ENCODE peak calls at places on chromosome 14, in ten cellular contexts. One of them, this sample, is unnamed.

GRCh38 chr14:61132336-61132735 is 148.8 kb downstream of the TMEM30B start:
- DNase-seq in transverse colon: no peak
- DNase-seq in HepG2: no peak
- DNase-seq in GM23338: no peak
- DNase-seq in suprapubic skin: no peak
- DNase-seq in HCT116: no peak
- DNase-seq in sigmoid colon: no peak
- DNase-seq in H1: no peak
- DNase-seq in Panc1: no peak
- DNase-seq in stomach: no peak
- DNase-seq in this sample: no peak

GRCh38 chr14:60789656-60790055 is 55.1 kb downstream of the MNAT1 start:
- DNase-seq in transverse colon: no peak
- DNase-seq in HepG2: no peak
- DNase-seq in GM23338: no peak
- DNase-seq in suprapubic skin: no peak
- DNase-seq in HCT116: no peak
- DNase-seq in sigmoid colon: no peak
- DNase-seq in H1: no peak
- DNase-seq in Panc1: no peak
- DNase-seq in stomach: no peak
- DNase-seq in this sample: no peak

GRCh38 chr14:38207830-38208815 is at the start of gene SSTR1:
- DNase-seq in transverse colon: peak; percentile 89
- DNase-seq in HepG2: peak; percentile 43
- DNase-seq in GM23338: peak; percentile 68
- DNase-seq in suprapubic skin: no peak
- DNase-seq in HCT116: no peak
- DNase-seq in sigmoid colon: no peak
- DNase-seq in H1: peak; percentile 71
- DNase-seq in Panc1: no peak
- DNase-seq in stomach: peak; percentile 94
- DNase-seq in this sample: no peak

GRCh38 chr14:102182190-102182589 is 42.5 kb downstream of the WDR20 start:
- DNase-seq in transverse colon: no peak
- DNase-seq in HepG2: no peak
- DNase-seq in GM23338: no peak
- DNase-seq in suprapubic skin: no peak
- DNase-seq in HCT116: no peak
- DNase-seq in sigmoid colon: no peak
- DNase-seq in H1: no peak
- DNase-seq in Panc1: no peak
- DNase-seq in stomach: no peak
- DNase-seq in this sample: no peak

GRCh38 chr14:56720703-56721426 is 89.4 kb downstream of the OTX2 start:
- DNase-seq in transverse colon: no peak
- DNase-seq in HepG2: no peak
- DNase-seq in GM23338: no peak
- DNase-seq in suprapubic skin: no peak
- DNase-seq in HCT116: no peak
- DNase-seq in sigmoid colon: no peak
- DNase-seq in H1: no peak
- DNase-seq in Panc1: no peak
- DNase-seq in stomach: no peak
- DNase-seq in this sample: no peak

GRCh38 chr14:36625436-36625835 is 36.2 kb upstream of the PAX9 start:
- DNase-seq in transverse colon: no peak
- DNase-seq in HepG2: no peak
- DNase-seq in GM23338: no peak
- DNase-seq in suprapubic skin: no peak
- DNase-seq in HCT116: no peak
- DNase-seq in sigmoid colon: no peak
- DNase-seq in H1: no peak
- DNase-seq in Panc1: no peak
- DNase-seq in stomach: no peak
- DNase-seq in this sample: no peak

GRCh38 chr14:34376868-34377267 is 85.2 kb downstream of the SPTSSA start:
- DNase-seq in transverse colon: no peak
- DNase-seq in HepG2: no peak
- DNase-seq in GM23338: no peak
- DNase-seq in suprapubic skin: no peak
- DNase-seq in HCT116: no peak
- DNase-seq in sigmoid colon: no peak
- DNase-seq in H1: no peak
- DNase-seq in Panc1: no peak
- DNase-seq in stomach: no peak
- DNase-seq in this sample: no peak

GRCh38 chr14:51018521-51018920 is 74.2 kb upstream of the PYGL start:
- DNase-seq in transverse colon: no peak
- DNase-seq in HepG2: no peak
- DNase-seq in GM23338: no peak
- DNase-seq in suprapubic skin: no peak
- DNase-seq in HCT116: no peak
- DNase-seq in sigmoid colon: no peak
- DNase-seq in H1: no peak
- DNase-seq in Panc1: no peak
- DNase-seq in stomach: no peak
- DNase-seq in this sample: no peak

GRCh38 chr14:104658325-104658712 is 31.1 kb upstream of the INF2 start:
- DNase-seq in transverse colon: no peak
- DNase-seq in HepG2: no peak
- DNase-seq in GM23338: no peak
- DNase-seq in suprapubic skin: no peak
- DNase-seq in HCT116: no peak
- DNase-seq in sigmoid colon: no peak
- DNase-seq in H1: no peak
- DNase-seq in Panc1: no peak
- DNase-seq in stomach: no peak
- DNase-seq in this sample: no peak

GRCh38 chr14:25108959-25109358 is 59.0 kb upstream of the STXBP6 start:
- DNase-seq in transverse colon: peak; percentile 73
- DNase-seq in HepG2: peak; percentile 32
- DNase-seq in GM23338: no peak
- DNase-seq in suprapubic skin: no peak
- DNase-seq in HCT116: no peak
- DNase-seq in sigmoid colon: no peak
- DNase-seq in H1: no peak
- DNase-seq in Panc1: no peak
- DNase-seq in stomach: peak; percentile 65
- DNase-seq in this sample: peak; percentile 28

GRCh38 chr14:93975791-93976476 is 436 bp downstream of the ASB2 start:
- DNase-seq in transverse colon: no peak
- DNase-seq in HepG2: no peak
- DNase-seq in GM23338: no peak
- DNase-seq in suprapubic skin: no peak
- DNase-seq in HCT116: no peak
- DNase-seq in sigmoid colon: no peak
- DNase-seq in H1: no peak
- DNase-seq in Panc1: no peak
- DNase-seq in stomach: no peak
- DNase-seq in this sample: no peak

GRCh38 chr14:93977171-93977570 is 801 bp upstream of the ASB2 start:
- DNase-seq in transverse colon: no peak
- DNase-seq in HepG2: no peak
- DNase-seq in GM23338: no peak
- DNase-seq in suprapubic skin: no peak
- DNase-seq in HCT116: no peak
- DNase-seq in sigmoid colon: no peak
- DNase-seq in H1: no peak
- DNase-seq in Panc1: no peak
- DNase-seq in stomach: no peak
- DNase-seq in this sample: no peak

GRCh38 chr14:93978735-93979134 is 2.4 kb upstream of the ASB2 start:
- DNase-seq in transverse colon: no peak
- DNase-seq in HepG2: no peak
- DNase-seq in GM23338: no peak
- DNase-seq in suprapubic skin: no peak
- DNase-seq in HCT116: no peak
- DNase-seq in sigmoid colon: no peak
- DNase-seq in H1: no peak
- DNase-seq in Panc1: no peak
- DNase-seq in stomach: no peak
- DNase-seq in this sample: no peak

GRCh38 chr14:93976477-93977057 is at the start of gene ASB2:
- DNase-seq in transverse colon: peak; percentile 41
- DNase-seq in HepG2: no peak
- DNase-seq in GM23338: no peak
- DNase-seq in suprapubic skin: no peak
- DNase-seq in HCT116: no peak
- DNase-seq in sigmoid colon: peak; percentile 92
- DNase-seq in H1: no peak
- DNase-seq in Panc1: no peak
- DNase-seq in stomach: no peak
- DNase-seq in this sample: no peak

DNA sequence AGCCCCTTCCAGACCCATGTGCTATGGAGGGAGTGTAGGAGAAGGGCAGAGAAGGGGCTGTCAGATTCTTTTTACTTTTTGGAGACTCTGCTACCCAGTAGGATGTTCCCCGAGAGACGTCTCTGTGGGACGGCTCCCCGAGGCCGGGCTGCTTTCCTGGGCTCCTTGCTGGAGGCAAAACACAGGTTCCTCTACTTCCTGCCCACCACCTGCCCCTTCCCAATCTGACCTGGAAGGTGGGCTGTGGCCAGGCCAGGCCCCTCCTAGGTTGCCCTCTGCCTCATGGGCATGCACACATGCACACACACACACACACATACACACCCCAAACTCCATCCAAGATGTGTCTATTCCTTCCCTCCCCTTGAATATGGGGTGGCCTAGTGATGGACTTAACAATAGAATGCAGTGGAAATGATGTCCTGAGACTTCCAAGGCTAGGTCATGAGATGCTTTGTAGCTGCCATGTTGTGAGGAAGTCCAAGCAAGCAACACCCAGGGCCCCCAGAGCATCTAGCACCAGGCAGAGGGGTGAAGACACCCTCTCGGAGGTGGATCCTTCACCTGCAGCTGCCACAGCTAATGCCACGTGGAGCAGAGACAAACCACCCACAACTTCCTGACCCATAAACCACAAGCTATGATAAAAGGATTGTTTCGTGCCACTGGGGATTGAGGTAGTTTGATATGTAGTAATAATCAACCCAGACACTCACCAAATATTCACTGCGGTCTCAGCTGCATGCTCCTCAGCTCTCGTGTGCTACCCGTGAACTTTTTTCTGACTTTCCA is 1.6 kb upstream of the ASB2 start:
- DNase-seq in transverse colon: peak; percentile 54
- DNase-seq in HepG2: no peak
- DNase-seq in GM23338: no peak
- DNase-seq in suprapubic skin: no peak
- DNase-seq in HCT116: no peak
- DNase-seq in sigmoid colon: no peak
- DNase-seq in H1: no peak
- DNase-seq in Panc1: no peak
- DNase-seq in stomach: no peak
- DNase-seq in this sample: no peak
- TF ChIP-seq POLR2AphosphoS5 in transverse colon: no peak
- TF ChIP-seq POLR2AphosphoS5 in HepG2: no peak
- TF ChIP-seq POLR2AphosphoS5 in GM23338: no peak
- TF ChIP-seq POLR2AphosphoS5 in suprapubic skin: no peak
- TF ChIP-seq POLR2AphosphoS5 in HCT116: no peak
- TF ChIP-seq POLR2AphosphoS5 in sigmoid colon: no peak
- TF ChIP-seq POLR2AphosphoS5 in H1: no peak
- TF ChIP-seq POLR2AphosphoS5 in Panc1: no peak
- TF ChIP-seq POLR2AphosphoS5 in stomach: no peak
- TF ChIP-seq POLR2AphosphoS5 in this sample: no peak

GRCh38 chr14:58863576-58864345 is 226.0 kb downstream of the DACT1 start:
- DNase-seq in transverse colon: no peak
- DNase-seq in HepG2: no peak
- DNase-seq in GM23338: no peak
- DNase-seq in suprapubic skin: no peak
- DNase-seq in HCT116: no peak
- DNase-seq in sigmoid colon: no peak
- DNase-seq in H1: no peak
- DNase-seq in Panc1: no peak
- DNase-seq in stomach: no peak
- DNase-seq in this sample: no peak
- H3K4me1 ChIP-seq in transverse colon: no peaks in the 10 kb centered on the region
- H3K4me1 ChIP-seq in HepG2: no peaks in the 10 kb centered on the region
- H3K4me1 ChIP-seq in GM23338: no peaks in the 10 kb centered on the region
- H3K4me1 ChIP-seq in suprapubic skin: no peaks in the 10 kb centered on the region
- H3K4me1 ChIP-seq in HCT116: no peaks in the 10 kb centered on the region
- H3K4me1 ChIP-seq in sigmoid colon: no peaks in the 10 kb centered on the region
- H3K4me1 ChIP-seq in H1: no peaks in the 10 kb centered on the region
- H3K4me1 ChIP-seq in Panc1: no peaks in the 10 kb centered on the region
- H3K4me1 ChIP-seq in stomach: no peaks in the 10 kb centered on the region
- H3K4me1 ChIP-seq in this sample: no peaks in the 10 kb centered on the region

GRCh38 chr14:100108840-100109593 is 43.8 kb downstream of the EVL start:
- DNase-seq in transverse colon: no peak
- DNase-seq in HepG2: no peak
- DNase-seq in GM23338: no peak
- DNase-seq in suprapubic skin: no peak
- DNase-seq in HCT116: no peak
- DNase-seq in sigmoid colon: peak; percentile 62
- DNase-seq in H1: no peak
- DNase-seq in Panc1: no peak
- DNase-seq in stomach: no peak
- DNase-seq in this sample: no peak

GRCh38 chr14:100109594-100109955 is 44.4 kb downstream of the EVL start:
- DNase-seq in transverse colon: no peak
- DNase-seq in HepG2: no peak
- DNase-seq in GM23338: no peak
- DNase-seq in suprapubic skin: no peak
- DNase-seq in HCT116: no peak
- DNase-seq in sigmoid colon: peak; percentile 56
- DNase-seq in H1: no peak
- DNase-seq in Panc1: no peak
- DNase-seq in stomach: no peak
- DNase-seq in this sample: no peak

GRCh38 chr14:100107236-100107635 is 42.0 kb downstream of the EVL start:
- DNase-seq in transverse colon: no peak
- DNase-seq in HepG2: no peak
- DNase-seq in GM23338: no peak
- DNase-seq in suprapubic skin: no peak
- DNase-seq in HCT116: no peak
- DNase-seq in sigmoid colon: peak; percentile 47
- DNase-seq in H1: no peak
- DNase-seq in Panc1: no peak
- DNase-seq in stomach: no peak
- DNase-seq in this sample: no peak

GRCh38 chr14:100106661-100107112 is 41.5 kb downstream of the EVL start:
- DNase-seq in transverse colon: no peak
- DNase-seq in HepG2: no peak
- DNase-seq in GM23338: no peak
- DNase-seq in suprapubic skin: no peak
- DNase-seq in HCT116: no peak
- DNase-seq in sigmoid colon: peak; percentile 54
- DNase-seq in H1: no peak
- DNase-seq in Panc1: no peak
- DNase-seq in stomach: no peak
- DNase-seq in this sample: no peak

GRCh38 chr14:100108042-100108825 is 43.0 kb downstream of the EVL start:
- DNase-seq in transverse colon: peak; percentile 89
- DNase-seq in HepG2: peak; percentile 55
- DNase-seq in GM23338: peak; percentile 90
- DNase-seq in suprapubic skin: peak; percentile 92
- DNase-seq in HCT116: peak; percentile 48
- DNase-seq in sigmoid colon: peak; percentile 88
- DNase-seq in H1: peak; percentile 98
- DNase-seq in Panc1: peak; percentile 41
- DNase-seq in stomach: peak; percentile 88
- DNase-seq in this sample: peak; percentile 61
- TF ChIP-seq POLR2AphosphoS5 in transverse colon: no peak
- TF ChIP-seq POLR2AphosphoS5 in HepG2: no peak
- TF ChIP-seq POLR2AphosphoS5 in GM23338: no peak
- TF ChIP-seq POLR2AphosphoS5 in suprapubic skin: no peak
- TF ChIP-seq POLR2AphosphoS5 in HCT116: no peak
- TF ChIP-seq POLR2AphosphoS5 in sigmoid colon: no peak
- TF ChIP-seq POLR2AphosphoS5 in H1: no peak
- TF ChIP-seq POLR2AphosphoS5 in Panc1: no peak
- TF ChIP-seq POLR2AphosphoS5 in stomach: no peak
- TF ChIP-seq POLR2AphosphoS5 in this sample: no peak

GRCh38 chr14:89773151-89773550 is 181.4 kb downstream of the EFCAB11 start:
- DNase-seq in transverse colon: no peak
- DNase-seq in HepG2: no peak
- DNase-seq in GM23338: no peak
- DNase-seq in suprapubic skin: no peak
- DNase-seq in HCT116: no peak
- DNase-seq in sigmoid colon: no peak
- DNase-seq in H1: no peak
- DNase-seq in Panc1: no peak
- DNase-seq in stomach: no peak
- DNase-seq in this sample: no peak
- H3K4me1 ChIP-seq in transverse colon: no peaks in the 10 kb centered on the region
- H3K4me1 ChIP-seq in HepG2: peaks cover 40% of the 10 kb centered on the region
- H3K4me1 ChIP-seq in GM23338: peaks cover 15% of the 10 kb centered on the region
- H3K4me1 ChIP-seq in suprapubic skin: peaks cover 5% of the 10 kb centered on the region
- H3K4me1 ChIP-seq in HCT116: peaks cover 6% of the 10 kb centered on the region
- H3K4me1 ChIP-seq in sigmoid colon: no peaks in the 10 kb centered on the region
- H3K4me1 ChIP-seq in H1: peaks cover 3% of the 10 kb centered on the region
- H3K4me1 ChIP-seq in Panc1: no peaks in the 10 kb centered on the region
- H3K4me1 ChIP-seq in stomach: peaks cover 12% of the 10 kb centered on the region
- H3K4me1 ChIP-seq in this sample: no peaks in the 10 kb centered on the region

This sample was measured in prostate gland.